ENCODE peak calls at places on chromosome 10, in seven cellular contexts. One of them, this sample, is unnamed.

GRCh38 chr10:120508393-120508792 is 51.4 kb downstream of the PLPP4 start:
- DNase-seq in colonic mucosa: no peak
- DNase-seq in stimulated activated CD4-positive, alpha-beta T cell treated with anti-CD3 and anti-CD28 coated beads, Interleukin-2, amount 100 ng/mL, for 24 hours: peak; percentile 2
- DNase-seq in SK-N-DZ: no peak
- DNase-seq in stimulated activated naive B cell treated with anti-CD40 and anti-IgM and Interleukin-4, amounts not matched to agents 10 μg/mL and 1 μg/mL and 100 μg/mL, for 72 hours: no peak
- DNase-seq in kidney epithelial cell: peak; percentile 95
- DNase-seq in nucleus accumbens: no peak
- DNase-seq in this sample: no peak

GRCh38 chr10:37015498-37015897 is 109.9 kb upstream of the ANKRD30A start:
- DNase-seq in colonic mucosa: no peak
- DNase-seq in stimulated activated CD4-positive, alpha-beta T cell treated with anti-CD3 and anti-CD28 coated beads, Interleukin-2, amount 100 ng/mL, for 24 hours: no peak
- DNase-seq in SK-N-DZ: peak; percentile 93
- DNase-seq in stimulated activated naive B cell treated with anti-CD40 and anti-IgM and Interleukin-4, amounts not matched to agents 10 μg/mL and 1 μg/mL and 100 μg/mL, for 72 hours: no peak
- DNase-seq in kidney epithelial cell: no peak
- DNase-seq in nucleus accumbens: no peak
- DNase-seq in this sample: no peak

GRCh38 chr10:110113670-110114337 is 93.6 kb upstream of the MXI1 start:
- DNase-seq in colonic mucosa: no peak
- DNase-seq in stimulated activated CD4-positive, alpha-beta T cell treated with anti-CD3 and anti-CD28 coated beads, Interleukin-2, amount 100 ng/mL, for 24 hours: no peak
- DNase-seq in SK-N-DZ: no peak
- DNase-seq in stimulated activated naive B cell treated with anti-CD40 and anti-IgM and Interleukin-4, amounts not matched to agents 10 μg/mL and 1 μg/mL and 100 μg/mL, for 72 hours: no peak
- DNase-seq in kidney epithelial cell: no peak
- DNase-seq in nucleus accumbens: no peak
- DNase-seq in this sample: no peak

GRCh38 chr10:102434251-102434913 is 2.0 kb upstream of the CUEDC2 start:
- DNase-seq in colonic mucosa: no peak
- DNase-seq in stimulated activated CD4-positive, alpha-beta T cell treated with anti-CD3 and anti-CD28 coated beads, Interleukin-2, amount 100 ng/mL, for 24 hours: no peak
- DNase-seq in SK-N-DZ: no peak
- DNase-seq in stimulated activated naive B cell treated with anti-CD40 and anti-IgM and Interleukin-4, amounts not matched to agents 10 μg/mL and 1 μg/mL and 100 μg/mL, for 72 hours: no peak
- DNase-seq in kidney epithelial cell: no peak
- DNase-seq in nucleus accumbens: no peak
- DNase-seq in this sample: no peak

GRCh38 chr10:42929993-42930392 is 146.9 kb upstream of the RET start:
- DNase-seq in colonic mucosa: no peak
- DNase-seq in stimulated activated CD4-positive, alpha-beta T cell treated with anti-CD3 and anti-CD28 coated beads, Interleukin-2, amount 100 ng/mL, for 24 hours: no peak
- DNase-seq in SK-N-DZ: peak; percentile 37
- DNase-seq in stimulated activated naive B cell treated with anti-CD40 and anti-IgM and Interleukin-4, amounts not matched to agents 10 μg/mL and 1 μg/mL and 100 μg/mL, for 72 hours: no peak
- DNase-seq in kidney epithelial cell: no peak
- DNase-seq in nucleus accumbens: no peak
- DNase-seq in this sample: no peak

GRCh38 chr10:114859227-114859626 is 37.6 kb downstream of the FHIP2A start:
- DNase-seq in colonic mucosa: no peak
- DNase-seq in stimulated activated CD4-positive, alpha-beta T cell treated with anti-CD3 and anti-CD28 coated beads, Interleukin-2, amount 100 ng/mL, for 24 hours: no peak
- DNase-seq in SK-N-DZ: no peak
- DNase-seq in stimulated activated naive B cell treated with anti-CD40 and anti-IgM and Interleukin-4, amounts not matched to agents 10 μg/mL and 1 μg/mL and 100 μg/mL, for 72 hours: no peak
- DNase-seq in kidney epithelial cell: no peak
- DNase-seq in nucleus accumbens: no peak
- DNase-seq in this sample: no peak

GRCh38 chr10:44460499-44460898 is 75.6 kb upstream of the CXCL12 start:
- DNase-seq in colonic mucosa: no peak
- DNase-seq in stimulated activated CD4-positive, alpha-beta T cell treated with anti-CD3 and anti-CD28 coated beads, Interleukin-2, amount 100 ng/mL, for 24 hours: no peak
- DNase-seq in SK-N-DZ: no peak
- DNase-seq in stimulated activated naive B cell treated with anti-CD40 and anti-IgM and Interleukin-4, amounts not matched to agents 10 μg/mL and 1 μg/mL and 100 μg/mL, for 72 hours: no peak
- DNase-seq in kidney epithelial cell: no peak
- DNase-seq in nucleus accumbens: no peak
- DNase-seq in this sample: no peak

GRCh38 chr10:5434017-5434753 is 21.8 kb downstream of the NET1 start:
- DNase-seq in colonic mucosa: no peak
- DNase-seq in stimulated activated CD4-positive, alpha-beta T cell treated with anti-CD3 and anti-CD28 coated beads, Interleukin-2, amount 100 ng/mL, for 24 hours: no peak
- DNase-seq in SK-N-DZ: peak; percentile 59
- DNase-seq in stimulated activated naive B cell treated with anti-CD40 and anti-IgM and Interleukin-4, amounts not matched to agents 10 μg/mL and 1 μg/mL and 100 μg/mL, for 72 hours: no peak
- DNase-seq in kidney epithelial cell: no peak
- DNase-seq in nucleus accumbens: no peak
- DNase-seq in this sample: peak; percentile 60

GRCh38 chr10:52951819-52952218 is 179.2 kb upstream of the MBL2 start:
- DNase-seq in colonic mucosa: peak; percentile 79
- DNase-seq in stimulated activated CD4-positive, alpha-beta T cell treated with anti-CD3 and anti-CD28 coated beads, Interleukin-2, amount 100 ng/mL, for 24 hours: peak; percentile 3
- DNase-seq in SK-N-DZ: peak; percentile 17
- DNase-seq in stimulated activated naive B cell treated with anti-CD40 and anti-IgM and Interleukin-4, amounts not matched to agents 10 μg/mL and 1 μg/mL and 100 μg/mL, for 72 hours: peak; percentile 19
- DNase-seq in kidney epithelial cell: no peak
- DNase-seq in nucleus accumbens: no peak
- DNase-seq in this sample: peak; percentile 71